ENCODE peak calls at places on chromosomes 4 and X, in five cellular contexts. I is heart right ventricle, G is tibial artery, P is psoas muscle, V is H9. W is an unnamed sample.

GRCh38 chr4:176769519-176769918 is 23.2 kb downstream of the VEGFC start:
- DNase-seq in I (no peak), G (no peak), P (no peak), V (no peak), W (no peak)

GRCh38 chr4:36208884-36209473 is 35.3 kb downstream of the ARAP2 start:
- DNase-seq in I (no peak), G (no peak), P (no peak), V (no peak), W (no peak)

GRCh38 chrX:2694868-2695267 is 3.8 kb downstream of the CD99 start:
- DNase-seq in I (no peak), G (no peak), P (no peak), V (no peak), W (no peak)

GRCh38 chrX:68440940-68441339 is 7.6 kb upstream of the OPHN1 start:
- DNase-seq in I (peak; percentile 16), G (peak; percentile 77), P (no peak), V (no peak), W (peak; percentile 75)

GRCh38 chr4:159103406-159104131 is 690 bp downstream of the RAPGEF2 start:
- DNase-seq in I (peak; percentile 67), G (peak; percentile 79), P (peak; percentile 81), V (peak; percentile 46), W (peak; percentile 49)

GRCh38 chrX:155216940-155217450 is 735 bp downstream of the VBP1 start:
- DNase-seq in I (no peak), G (no peak), P (no peak), V (no peak), W (no peak)

GRCh38 chr4:177107288-177107901 is 202.3 kb upstream of the NEIL3 start:
- DNase-seq in I (no peak), G (no peak), P (no peak), V (no peak), W (no peak)

GRCh38 chr4:110754726-110755125 is 131.8 kb upstream of the PITX2 start:
- DNase-seq in I (no peak), G (no peak), P (no peak), V (no peak), W (no peak)

GRCh38 chr4:83561381-83561780 is 25.5 kb downstream of the GPAT3 start:
- DNase-seq in I (no peak), G (no peak), P (no peak), V (no peak), W (no peak)

GRCh38 chr4:98747659-98748091 is 89.3 kb upstream of the TSPAN5 start:
- DNase-seq in I (no peak), G (no peak), P (no peak), V (no peak), W (no peak)

GRCh38 chrX:41922694-41923171 is 621 bp downstream of the CASK start:
- DNase-seq in I (peak; percentile 33), G (peak; percentile 57), P (peak; percentile 58), V (peak; percentile 42), W (peak; percentile 28)

GRCh38 chrX:56763556-56764152 is 34.6 kb downstream of the NBDY start:
- DNase-seq in I (no peak), G (no peak), P (peak; percentile 88), V (peak; percentile 31), W (peak; percentile 82)

GRCh38 chr4:102036016-102036415 is 245.5 kb downstream of the BANK1 start:
- DNase-seq in I (no peak), G (no peak), P (no peak), V (no peak), W (no peak)

GRCh38 chrX:104137496-104137895 is 19.3 kb downstream of the SLC25A53 start:
- DNase-seq in I (no peak), G (no peak), P (no peak), V (no peak), W (no peak)

GRCh38 chr4:1356181-1356998 is 9.4 kb downstream of the UVSSA start:
- DNase-seq in I (peak; percentile 69), G (no peak), P (peak; percentile 80), V (peak; percentile 74), W (peak; percentile 57)

GRCh38 chr4:106478152-106478551 is 109.6 kb upstream of the GIMD1 start:
- DNase-seq in I (no peak), G (no peak), P (no peak), V (no peak), W (no peak)

GRCh38 chr4:155408796-155409195 is 32.0 kb upstream of the MAP9 start:
- DNase-seq in I (no peak), G (no peak), P (no peak), V (no peak), W (no peak)

GRCh38 chrX:66919280-66919832 is 280.5 kb upstream of the EDA2R start:
- DNase-seq in I (no peak), G (no peak), P (no peak), V (no peak), W (peak; percentile 39)

GRCh38 chrX:151828434-151829080 is 84.1 kb upstream of the MAGEA4 start:
- DNase-seq in I (no peak), G (no peak), P (no peak), V (no peak), W (no peak)

GRCh38 chr4:17168571-17168970 is 270.1 kb upstream of the LDB2 start:
- DNase-seq in I (no peak), G (no peak), P (no peak), V (no peak), W (peak; percentile 68)

GRCh38 chrX:8364369-8365141 is 100.1 kb upstream of the VCX3B start:
- DNase-seq in I (no peak), G (no peak), P (no peak), V (peak; percentile 60), W (no peak)

DNA sequence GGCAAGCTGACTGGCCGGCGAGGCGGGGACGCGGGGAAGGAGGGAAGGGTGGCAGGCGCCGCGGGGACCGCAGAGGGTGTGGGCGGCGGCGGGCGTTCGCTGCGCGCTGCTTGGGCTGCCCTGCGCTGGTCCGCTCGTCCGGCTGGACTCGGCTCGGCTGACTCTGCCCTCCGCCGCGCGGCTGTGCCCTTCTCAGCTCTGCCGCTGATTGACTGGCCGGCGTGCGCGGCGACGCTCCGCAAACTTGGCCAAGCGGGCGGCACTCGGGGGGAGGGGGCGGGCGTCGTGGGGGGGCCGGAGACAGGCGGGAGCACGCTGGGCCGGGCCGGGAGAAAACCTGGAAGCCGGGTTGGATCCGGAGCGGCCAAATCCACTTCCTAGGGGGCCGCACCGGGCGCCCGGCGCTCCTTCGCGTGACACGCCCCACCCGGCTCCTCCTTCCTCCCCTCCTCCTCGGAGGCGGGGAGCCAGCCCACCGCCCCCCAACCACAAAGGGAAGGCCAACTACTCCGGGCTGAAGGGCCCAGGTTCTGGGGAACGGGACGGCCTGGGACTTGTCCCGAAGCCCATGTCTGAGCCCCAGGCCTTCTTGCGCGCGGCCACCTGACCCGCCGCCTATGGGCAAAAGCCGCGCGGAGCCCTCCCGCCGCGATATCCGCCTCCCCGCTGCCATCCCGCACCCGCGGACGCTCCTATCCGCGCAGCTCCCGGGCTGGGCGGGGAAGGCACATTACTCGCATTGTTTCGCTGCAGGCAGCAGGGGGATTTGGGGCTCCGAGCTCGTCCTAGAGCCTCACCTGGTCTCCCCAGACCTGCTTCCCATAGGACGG is at the start of gene GPC4:
- DNase-seq in I (peak; percentile 60), G (peak; percentile 85), P (peak; percentile 88), V (peak; percentile 78), W (peak; percentile 71)
- TF ChIP-seq CTCF in I (no peak), G (no peak), P (no peak), V (peak; percentile 40), W (no peak)

DNA sequence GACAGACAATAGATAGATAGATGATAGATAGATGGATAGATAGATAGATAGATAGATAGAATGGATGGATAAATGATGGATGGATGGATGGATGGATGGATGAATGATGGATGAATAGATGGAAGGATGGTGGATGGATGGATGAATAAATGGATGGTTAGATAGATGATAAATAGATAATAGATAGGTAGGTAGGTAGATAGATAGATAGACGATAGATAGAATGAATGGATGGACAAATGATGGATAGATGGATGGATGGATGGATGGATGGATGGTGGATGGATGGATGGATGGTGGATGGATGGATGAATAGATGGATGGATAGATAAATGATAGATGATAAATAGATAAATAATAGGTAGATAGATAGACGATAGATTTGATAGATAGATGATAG is 287.4 kb downstream of the CRLF2 start:
- DNase-seq in I (no peak), G (no peak), P (no peak), V (no peak), W (no peak)
- H3K4me1 ChIP-seq in I (no peaks in the 10 kb centered on the region), G (no peaks in the 10 kb centered on the region), P (no peaks in the 10 kb centered on the region), V (no peaks in the 10 kb centered on the region), W (no peaks in the 10 kb centered on the region)

GRCh38 chr4:3531306-3531886 is 826 bp downstream of the LRPAP1 start:
- DNase-seq in I (no peak), G (peak; percentile 59), P (peak; percentile 32), V (peak; percentile 20), W (no peak)
- H3K27ac ChIP-seq in I (peak overlapping the region; percentile 76), G (peak overlapping the region; percentile 79), P (no peak overlapping the region), V (no peak overlapping the region), W (peak overlapping the region; percentile 13)

DNA sequence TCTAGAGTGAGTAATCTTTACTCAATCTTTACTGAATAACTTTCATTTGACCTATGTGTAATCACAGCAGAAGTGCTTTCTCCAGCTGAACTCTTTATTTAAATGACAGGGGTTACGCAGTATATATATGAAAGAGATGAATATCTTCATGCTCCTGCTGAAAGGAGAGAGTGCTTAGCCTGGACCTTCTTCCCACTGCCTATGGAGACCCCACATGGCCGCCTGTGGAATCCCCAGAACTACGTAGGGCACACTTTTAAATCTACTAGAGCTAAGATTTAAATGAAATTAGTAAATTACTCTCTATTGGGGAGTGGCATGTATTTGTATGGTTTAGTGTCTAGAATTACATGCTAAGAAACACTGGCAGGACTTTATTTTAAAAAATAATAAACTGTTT is 391.2 kb downstream of the ANKRD50 start:
- DNase-seq in I (no peak), G (no peak), P (no peak), V (no peak), W (no peak)
- TF ChIP-seq CTCF in I (no peak), G (no peak), P (no peak), V (peak; percentile 28), W (no peak)

GRCh38 chrX:11768039-11768438 is 10.0 kb downstream of the MSL3 start:
- DNase-seq in I (no peak), G (no peak), P (no peak), V (no peak), W (no peak)

GRCh38 chrX:11764602-11765067 is 6.6 kb downstream of the MSL3 start:
- DNase-seq in I (no peak), G (no peak), P (no peak), V (no peak), W (no peak)

GRCh38 chrX:11765449-11765848 is 7.4 kb downstream of the MSL3 start:
- DNase-seq in I (no peak), G (no peak), P (no peak), V (no peak), W (no peak)

GRCh38 chrX:11770320-11770719 is 12.3 kb downstream of the MSL3 start:
- DNase-seq in I (no peak), G (no peak), P (no peak), V (peak; percentile 41), W (peak; percentile 39)

DNA sequence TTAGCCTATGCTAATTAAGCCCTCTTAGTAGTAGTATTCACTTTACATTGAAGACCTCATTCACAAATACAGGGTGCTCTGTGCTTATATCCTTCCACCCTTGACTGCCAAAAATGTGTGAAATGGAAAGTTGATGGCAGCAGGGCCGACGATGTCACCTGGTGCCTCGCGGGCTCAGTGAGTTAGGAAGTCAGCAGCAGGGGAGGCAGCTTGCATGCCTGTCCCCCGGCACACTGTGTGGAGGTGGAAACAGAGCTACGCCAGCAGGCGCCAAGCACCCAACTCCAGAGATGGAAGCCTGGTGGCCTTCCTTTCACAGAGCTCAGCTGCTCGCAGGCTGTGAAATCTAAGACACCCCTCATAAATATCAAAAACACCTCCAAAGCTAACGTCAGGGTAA is 8.4 kb downstream of the MSL3 start:
- DNase-seq in I (no peak), G (no peak), P (no peak), V (no peak), W (no peak)
- H3K4me1 ChIP-seq in I (no peaks in the 10 kb centered on the region), G (no peaks in the 10 kb centered on the region), P (no peaks in the 10 kb centered on the region), V (no peaks in the 10 kb centered on the region), W (no peaks in the 10 kb centered on the region)

GRCh38 chr4:13399257-13399656 is 84.9 kb downstream of the RAB28 start:
- DNase-seq in I (no peak), G (no peak), P (no peak), V (no peak), W (no peak)
- H3K27ac ChIP-seq in I (no peak overlapping the region), G (no peak overlapping the region), P (no peak overlapping the region), V (no peak overlapping the region), W (no peak overlapping the region)

W was measured in uterus.